ENCODE peak calls at places on chromosome 2, in five cellular contexts. O is NT2/D1, U is GM23338, Z is psoas muscle, H is suprapubic skin. B is an unnamed sample. For H3K4me1 and H3K36me3, the result is how much of the 10 kb centered on the place peaks cover.

GRCh38 chr2:61141151-61141550 is 20.8 kb upstream of the C2orf74 start:
- DNase-seq in H (no peak), U (no peak), O (no peak), Z (no peak), B (no peak)

GRCh38 chr2:102872388-102872787 is 110.6 kb downstream of the TMEM182 start:
- DNase-seq in H (no peak), U (peak), Z (no peak), O (no peak), B (no peak)

GRCh38 chr2:111950241-111950640 is 51.8 kb downstream of the MERTK start:
- DNase-seq in H (no peak), U (no peak), Z (no peak), O (no peak), B (no peak)

GRCh38 chr2:216463148-216463547 is 35.5 kb upstream of the RPL37A start:
- DNase-seq in O (no peak), Z (no peak), H (no peak), U (no peak), B (no peak)

GRCh38 chr2:149021271-149021719 is 17.2 kb upstream of the LYPD6B start:
- DNase-seq in U (no peak), O (no peak), Z (no peak), H (no peak), B (no peak)

GRCh38 chr2:139872503-139872902 is 1092.3 kb upstream of the NXPH2 start:
- DNase-seq in U (no peak), H (no peak), O (no peak), Z (no peak), B (no peak)

GRCh38 chr2:141728142-141728541 is 402.7 kb downstream of the LRP1B start:
- DNase-seq in O (peak), U (peak), H (no peak), Z (no peak), B (no peak)

GRCh38 chr2:9655441-9656269 is 24.9 kb upstream of the YWHAQ start:
- DNase-seq in H (no peak), Z (no peak), O (no peak), U (no peak), B (no peak)

GRCh38 chr2:19690429-19690828 is 211.4 kb downstream of the TTC32 start:
- DNase-seq in U (no peak), H (no peak), O (no peak), Z (no peak), B (no peak)
- H3K4me3 ChIP-seq in U (no peak), H (no peak), O (no peak), Z (no peak), B (no peak)

DNA sequence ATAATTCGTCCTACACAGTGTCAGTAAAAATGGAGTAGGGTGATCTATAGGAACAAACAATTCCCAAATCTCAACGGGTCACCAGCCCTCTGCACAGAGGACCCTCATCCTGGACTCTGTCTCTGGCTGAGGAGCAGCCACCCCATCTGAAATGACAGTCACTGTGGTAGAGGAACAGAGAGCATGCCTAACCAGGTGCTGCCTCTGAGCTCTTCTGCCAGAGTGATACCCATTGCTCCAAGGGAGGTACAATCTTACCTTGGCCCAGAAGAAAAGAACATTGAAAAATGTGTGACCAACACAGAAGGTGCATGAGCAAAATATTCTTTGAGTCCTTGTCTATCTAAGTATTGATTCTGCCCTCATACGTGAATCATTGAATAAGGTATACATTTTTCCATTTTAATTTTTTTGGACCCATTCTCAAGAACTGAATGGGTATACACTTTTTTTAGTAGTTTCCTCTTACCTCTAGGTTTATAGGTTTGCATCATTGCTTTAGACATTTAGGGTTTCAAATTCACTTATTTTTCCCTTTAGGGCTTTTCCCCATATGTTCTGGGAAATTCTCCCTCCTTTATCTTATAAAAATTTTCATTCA is 8.7 kb downstream of the SP140 start:
- DNase-seq in U (no peak), H (no peak), O (no peak), Z (no peak), B (no peak)
- H3K4me1 ChIP-seq in U (under half), H (under half), O (under half), Z (under half), B (under half)

GRCh38 chr2:230811508-230811907 is 53.2 kb upstream of the ITM2C start:
- DNase-seq in H (no peak), O (no peak), Z (no peak), U (no peak), B (no peak)
- H3K36me3 ChIP-seq in H (half or more), O (half or more), Z (under half), U (under half), B (half or more)

DNA sequence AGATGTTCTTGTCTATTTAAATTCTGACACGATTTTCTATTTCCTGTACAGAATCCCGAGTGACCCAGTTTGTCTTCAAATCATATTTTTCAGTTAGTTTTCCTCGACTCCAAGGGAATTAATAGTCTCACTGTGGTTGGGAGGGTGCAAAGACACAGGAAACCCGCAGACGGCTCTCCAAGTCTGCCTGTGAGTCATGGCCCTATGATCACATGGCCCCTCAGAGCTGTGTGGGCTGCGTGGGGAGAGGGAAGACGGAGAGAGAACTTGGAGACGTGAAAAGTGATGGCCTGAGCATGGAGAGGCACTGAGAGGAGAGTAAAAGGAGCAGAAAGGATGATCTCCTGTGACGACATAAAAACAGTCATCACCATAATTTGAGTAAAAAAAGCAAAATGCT is 989.9 kb downstream of the DCDC2C start:
- DNase-seq in O (no peak), U (no peak), H (no peak), Z (no peak), B (no peak)
- H3K4me3 ChIP-seq in O (no peak), U (no peak), H (no peak), Z (no peak), B (no peak)

DNA sequence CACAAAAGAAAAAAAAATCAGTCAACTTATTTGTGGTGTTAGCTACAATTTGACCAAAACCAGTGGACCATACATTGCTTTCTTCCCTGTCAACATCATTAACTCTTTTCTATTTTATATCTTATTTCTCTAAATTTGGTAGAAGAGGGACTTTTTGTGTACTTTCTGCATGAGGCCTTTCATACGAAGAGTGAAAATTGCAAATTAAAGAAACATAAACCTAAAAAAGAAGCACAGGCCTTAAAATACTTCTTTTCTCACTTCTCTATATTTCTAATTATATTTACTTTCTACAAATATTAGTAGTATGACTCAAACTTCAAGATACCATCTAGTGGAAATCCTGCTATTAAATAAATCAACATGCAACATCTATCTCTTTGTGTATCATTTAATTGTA is 1073.4 kb upstream of the ZEB2 start:
- DNase-seq in Z (no peak), U (no peak), O (no peak), H (no peak), B (no peak)
- H3K4me1 ChIP-seq in Z (under half), U (under half), O (under half), H (under half), B (under half)

GRCh38 chr2:11852526-11853196 is 106.2 kb downstream of the LPIN1 start:
- DNase-seq in O (no peak), Z (no peak), U (no peak), H (peak), B (no peak)

GRCh38 chr2:11853197-11853588 is 106.8 kb downstream of the LPIN1 start:
- DNase-seq in H (no peak), Z (no peak), U (no peak), O (no peak), B (no peak)

GRCh38 chr2:11851881-11852280 is 105.4 kb downstream of the LPIN1 start:
- DNase-seq in Z (no peak), U (no peak), H (no peak), O (no peak), B (no peak)

GRCh38 chr2:11856095-11856494 is 109.7 kb downstream of the LPIN1 start:
- DNase-seq in U (no peak), H (no peak), Z (no peak), O (no peak), B (no peak)

GRCh38 chr2:11855120-11855760 is 108.8 kb downstream of the LPIN1 start:
- DNase-seq in Z (no peak), U (no peak), H (no peak), O (no peak), B (no peak)
- H3K36me3 ChIP-seq in Z (under half), U (under half), H (under half), O (under half), B (under half)

B was measured in RWPE2.